ENCODE peak calls at places on chromosomes 7 and 10, in ten cellular contexts. S, K, T, Z, U, X, E, J, G and O are unnamed samples.

GRCh38 chr10:15137636-15138035 is 30.9 kb downstream of the NMT2 start:
- DNase-seq in T (no peak), E (no peak), S (no peak), U (no peak), K (no peak), J (no peak), G (no peak), Z (no peak), X (no peak), O (no peak)

GRCh38 chr10:59649606-59650346 is 59.9 kb downstream of the SLC16A9 start:
- DNase-seq in K (no peak), U (no peak), T (no peak), J (no peak), X (no peak), Z (no peak), E (no peak), S (no peak), G (no peak), O (no peak)

GRCh38 chr7:52302765-52303520 is 732.5 kb upstream of the POM121L12 start:
- DNase-seq in G (no peak), Z (no peak), K (no peak), J (no peak), T (no peak), X (no peak), E (no peak), U (no peak), S (no peak), O (no peak)

GRCh38 chr10:133150656-133151055 is 9.4 kb upstream of the KNDC1 start:
- DNase-seq in Z (no peak), E (peak), G (no peak), S (no peak), X (no peak), J (no peak), U (no peak), K (no peak), T (no peak), O (peak)

GRCh38 chr10:24947304-24948097 is 4.9 kb downstream of the PRTFDC1 start:
- DNase-seq in E (no peak), G (peak), J (no peak), U (peak), X (no peak), S (no peak), T (no peak), K (no peak), Z (no peak), O (no peak)

GRCh38 chr10:88116491-88116890 is 253.1 kb downstream of the PTEN start:
- DNase-seq in U (peak), X (peak), T (no peak), Z (no peak), G (peak), E (no peak), K (no peak), S (no peak), J (no peak), O (no peak)

GRCh38 chr7:151046603-151047573 is 1.4 kb upstream of the ASIC3 start:
- DNase-seq in Z (no peak), X (no peak), E (no peak), K (no peak), U (no peak), T (no peak), S (peak), J (no peak), G (peak), O (no peak)

GRCh38 chr7:26436996-26437547 is 145.4 kb downstream of the SNX10 start:
- DNase-seq in K (no peak), T (no peak), X (no peak), G (no peak), S (no peak), J (no peak), U (no peak), E (no peak), Z (no peak), O (no peak)

GRCh38 chr7:139737221-139738100 is 40.3 kb downstream of the HIPK2 start:
- DNase-seq in T (peak), K (no peak), E (peak), J (no peak), X (no peak), G (no peak), Z (no peak), S (no peak), U (no peak), O (no peak)

GRCh38 chr10:59905066-59905734 is 1.2 kb downstream of the CCDC6 start:
- DNase-seq in T (peak), U (peak), X (no peak), E (peak), K (peak), J (no peak), Z (peak), S (peak), G (no peak), O (no peak)

GRCh38 chr7:102260856-102261255 is 25.8 kb upstream of the SH2B2 start:
- DNase-seq in T (no peak), G (no peak), X (no peak), K (no peak), J (no peak), Z (peak), E (peak), S (peak), U (no peak), O (no peak)

GRCh38 chr10:30413996-30414576 is 19.9 kb upstream of the MAP3K8 start:
- DNase-seq in S (peak), U (peak), X (peak), J (no peak), Z (no peak), E (no peak), K (peak), T (no peak), G (peak), O (no peak)

GRCh38 chr7:9822458-9823290 is 1151.0 kb upstream of the PHF14 start:
- DNase-seq in S (no peak), J (no peak), E (no peak), U (no peak), X (no peak), Z (no peak), K (no peak), T (no peak), G (no peak), O (peak)

GRCh38 chr7:41501466-41501865 is 201.4 kb downstream of the INHBA start:
- DNase-seq in E (no peak), K (no peak), Z (no peak), S (no peak), T (no peak), X (no peak), U (no peak), J (no peak), G (no peak), O (no peak)

GRCh38 chr7:782718-783449 is 49.4 kb upstream of the SUN1 start:
- DNase-seq in J (no peak), S (no peak), T (no peak), U (no peak), Z (no peak), E (no peak), G (no peak), K (no peak), X (no peak), O (no peak)

GRCh38 chr7:157406971-157407370 is 70.2 kb downstream of the DNAJB6 start:
- DNase-seq in X (no peak), T (no peak), J (no peak), K (no peak), U (no peak), E (no peak), G (no peak), S (no peak), Z (no peak), O (peak)

DNA sequence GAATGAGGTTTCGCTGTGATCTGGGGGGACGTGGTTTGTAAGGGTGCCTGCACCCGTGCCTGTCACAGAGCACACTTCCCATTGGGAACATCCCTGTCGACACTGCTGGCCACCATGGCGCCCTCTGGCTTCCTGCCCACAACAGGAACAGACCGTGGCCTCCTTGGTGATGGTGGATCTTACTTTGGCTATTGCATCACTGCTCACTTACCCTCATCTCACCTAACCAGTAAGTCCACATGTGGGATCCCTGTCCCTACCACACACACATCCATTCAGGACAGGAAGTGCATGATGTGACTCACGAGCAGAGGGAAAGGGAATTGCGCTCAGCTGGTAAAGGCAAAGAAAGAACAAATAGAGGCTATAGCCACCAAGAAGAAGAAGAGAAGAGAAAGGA is 26.2 kb upstream of the SEC61G start:
- DNase-seq in X (no peak), U (no peak), J (no peak), K (no peak), G (peak), Z (no peak), T (no peak), E (no peak), S (no peak), O (no peak)
- TF ChIP-seq CTCF in X (no peak), U (no peak), J (no peak), K (no peak), G (peak), Z (no peak), T (no peak), E (no peak), S (no peak), O (no peak)

DNA sequence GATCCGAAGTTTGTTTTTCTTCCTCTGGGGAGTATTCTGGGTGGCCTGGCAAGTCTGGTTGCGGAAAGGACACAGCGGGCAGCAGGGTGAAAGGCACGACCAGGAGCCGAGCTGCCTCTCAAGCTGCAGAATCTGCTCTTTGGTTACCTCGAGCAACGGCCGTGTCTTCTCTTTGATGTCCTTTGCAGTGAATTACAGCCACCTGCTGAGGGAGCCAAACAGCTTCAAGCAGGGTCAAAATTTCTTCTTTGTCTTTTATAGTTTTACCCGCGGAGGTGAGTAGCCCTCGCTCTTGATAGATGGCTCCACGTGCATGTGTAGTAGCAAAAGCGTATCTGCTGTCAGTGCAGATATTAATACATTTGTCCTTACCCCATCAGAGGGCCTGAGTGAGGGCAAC is 177.3 kb upstream of the MBL2 start:
- DNase-seq in T (peak), E (no peak), X (peak), K (no peak), G (no peak), Z (no peak), S (peak), J (no peak), U (peak), O (no peak)
- TF ChIP-seq CTCF in T (peak), E (no peak), X (no peak), K (no peak), G (peak), Z (no peak), S (peak), J (no peak), U (peak), O (peak)

DNA sequence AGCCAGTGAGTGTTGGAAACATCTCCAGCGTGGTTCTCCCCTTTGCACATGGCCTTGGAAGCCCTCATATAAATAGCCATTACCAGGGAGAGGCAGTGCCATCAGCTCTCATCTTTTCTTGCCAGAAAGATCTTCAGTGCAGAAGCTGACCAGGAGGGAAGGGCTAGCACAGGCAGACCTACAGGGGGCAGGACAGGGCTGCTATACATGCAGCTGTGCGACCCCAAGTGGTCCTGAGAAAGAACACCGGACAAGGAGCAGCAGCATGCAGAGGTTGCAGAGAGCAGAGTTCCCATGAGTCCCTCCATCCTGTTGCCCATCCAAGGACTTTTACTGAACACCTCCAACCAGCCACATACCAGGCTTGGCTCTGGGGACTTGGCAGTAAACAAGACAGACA is 17.1 kb downstream of the GRID1 start:
- DNase-seq in S (no peak), E (no peak), K (peak), J (no peak), T (no peak), U (peak), X (peak), Z (no peak), G (no peak), O (peak)
- TF ChIP-seq CTCF in S (peak), E (no peak), K (peak), J (no peak), T (no peak), U (peak), X (peak), Z (no peak), G (no peak), O (peak)

GRCh38 chr10:125122566-125122965 is 37.8 kb downstream of the CTBP2 start:
- DNase-seq in S (no peak), J (no peak), U (no peak), X (no peak), Z (no peak), G (no peak), E (peak), T (no peak), K (no peak), O (peak)

GRCh38 chr10:125121003-125121402 is 39.4 kb downstream of the CTBP2 start:
- DNase-seq in X (no peak), K (no peak), Z (no peak), J (no peak), U (no peak), E (no peak), G (peak), T (peak), S (no peak), O (peak)

GRCh38 chr10:125117941-125118630 is 42.3 kb downstream of the CTBP2 start:
- DNase-seq in G (no peak), Z (no peak), J (no peak), K (no peak), S (no peak), E (peak), X (no peak), T (peak), U (no peak), O (peak)

GRCh38 chr10:125118701-125119100 is 41.7 kb downstream of the CTBP2 start:
- DNase-seq in J (no peak), K (no peak), T (no peak), E (no peak), X (no peak), Z (no peak), U (no peak), S (no peak), G (no peak), O (peak)

DNA sequence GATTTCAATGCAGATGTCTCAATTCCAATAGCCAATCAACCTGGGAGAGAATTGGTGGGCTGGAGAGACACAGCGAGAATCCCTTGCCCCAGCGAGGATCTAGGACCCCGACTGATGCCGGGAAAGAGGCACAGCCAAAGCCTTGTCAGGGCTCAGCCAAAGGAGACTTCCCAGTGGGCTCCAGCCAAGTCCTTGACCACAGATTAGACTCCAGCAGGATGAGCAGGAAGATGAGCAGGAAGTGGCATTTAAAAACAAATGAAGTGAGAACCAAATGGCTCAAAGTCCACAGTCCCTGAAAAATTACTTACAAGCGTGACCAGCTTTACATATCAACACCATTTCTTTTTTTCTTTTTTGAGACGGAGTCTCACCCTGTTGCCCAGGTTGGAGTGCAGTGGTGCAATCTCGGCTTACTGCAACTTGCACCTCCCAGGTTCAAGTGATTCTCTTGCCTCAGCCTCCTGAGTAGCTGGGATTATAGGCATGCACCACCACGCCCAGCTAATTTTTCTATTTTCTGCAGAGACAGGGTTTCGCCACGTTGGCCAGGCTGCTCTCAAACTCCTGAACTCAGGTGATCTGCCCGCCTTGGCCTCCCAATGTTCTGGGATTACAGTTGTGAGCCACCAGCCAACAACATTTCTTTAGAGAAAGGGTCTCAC is 40.2 kb downstream of the CTBP2 start:
- DNase-seq in G (no peak), U (no peak), J (no peak), T (no peak), K (no peak), Z (peak), E (peak), X (peak), S (no peak), O (no peak)
- TF ChIP-seq CTCF in G (no peak), U (no peak), J (no peak), T (no peak), K (no peak), Z (no peak), E (no peak), X (no peak), S (no peak), O (no peak)

DNA sequence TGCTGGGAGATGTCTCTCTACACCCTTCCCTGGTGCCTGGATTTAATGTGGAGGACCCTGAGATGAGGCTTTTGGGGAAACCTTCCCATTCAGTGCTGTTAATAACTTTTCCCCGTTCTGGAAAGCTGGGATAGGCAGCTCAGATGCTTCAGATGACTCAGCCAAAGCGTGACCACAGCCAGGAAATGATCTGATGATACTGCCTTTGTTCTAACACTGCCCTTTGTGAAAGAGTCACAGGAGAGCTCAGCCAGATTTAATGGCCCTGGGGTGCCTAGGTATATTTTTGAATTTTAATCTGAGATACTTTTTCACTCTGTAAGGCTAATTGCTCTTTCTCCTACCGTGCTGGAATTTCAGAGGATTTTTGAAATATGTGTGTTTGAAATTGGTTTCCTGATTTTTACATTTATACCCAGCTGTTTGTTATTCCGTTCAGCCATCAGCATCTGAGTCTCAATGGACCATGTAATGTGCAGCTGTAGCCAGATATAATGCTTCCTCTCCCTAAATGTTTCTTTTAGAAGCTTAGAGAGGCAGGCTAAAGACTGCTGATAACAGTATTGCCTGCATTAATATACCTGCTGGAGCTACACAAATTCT is 17.7 kb downstream of the CELF2 start:
- DNase-seq in U (no peak), T (peak), X (no peak), K (peak), J (no peak), S (peak), Z (no peak), E (peak), G (peak), O (no peak)
- TF ChIP-seq CTCF in U (no peak), T (no peak), X (no peak), K (no peak), J (no peak), S (no peak), Z (no peak), E (no peak), G (no peak), O (no peak)

GRCh38 chr10:53839437-53840039 is 961.5 kb downstream of the PCDH15 start:
- DNase-seq in T (no peak), S (peak), K (no peak), G (peak), U (peak), E (no peak), X (peak), Z (no peak), J (no peak), O (no peak)
- TF ChIP-seq CTCF in T (peak), S (peak), K (peak), G (peak), U (peak), E (peak), X (peak), Z (peak), J (no peak), O (peak)

GRCh38 chr7:148255333-148255732 is 335.2 kb upstream of the C7orf33 start:
- DNase-seq in K (no peak), U (no peak), G (no peak), S (no peak), Z (no peak), E (no peak), J (no peak), X (no peak), T (no peak), O (no peak)
- TF ChIP-seq CTCF in K (peak), U (no peak), G (no peak), S (peak), Z (peak), E (no peak), J (peak), X (peak), T (no peak), O (peak)

GRCh38 chr10:51020175-51020574 is 54.1 kb upstream of the PRKG1 start:
- DNase-seq in U (no peak), Z (no peak), S (no peak), X (no peak), T (no peak), G (no peak), J (no peak), K (no peak), E (no peak), O (no peak)
- TF ChIP-seq CTCF in U (no peak), Z (no peak), S (no peak), X (no peak), T (no peak), G (no peak), J (no peak), K (no peak), E (no peak), O (no peak)

DNA sequence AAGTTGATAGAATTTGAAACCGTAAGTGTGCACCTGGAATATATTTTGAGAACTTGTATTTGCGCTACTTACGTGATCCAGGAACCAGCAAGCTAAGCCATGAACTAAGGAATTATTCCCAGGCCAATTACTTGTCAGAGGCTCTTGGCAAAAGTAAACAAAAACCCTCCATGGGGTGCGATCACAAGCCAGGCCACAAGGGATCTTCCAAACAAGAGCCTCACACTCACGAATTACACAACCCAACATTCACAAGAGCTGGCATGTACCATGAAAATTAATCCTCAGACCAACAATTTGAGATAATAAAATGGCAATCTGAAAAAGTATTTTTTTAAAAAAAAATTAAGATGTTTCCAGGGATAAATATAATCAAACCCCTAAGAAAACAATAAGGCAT is 467.0 kb upstream of the AKR1E2 start:
- DNase-seq in Z (no peak), T (no peak), U (no peak), G (peak), S (no peak), J (no peak), E (no peak), X (peak), K (no peak), O (no peak)
- TF ChIP-seq CTCF in Z (no peak), T (peak), U (no peak), G (peak), S (no peak), J (no peak), E (no peak), X (no peak), K (no peak), O (peak)

DNA sequence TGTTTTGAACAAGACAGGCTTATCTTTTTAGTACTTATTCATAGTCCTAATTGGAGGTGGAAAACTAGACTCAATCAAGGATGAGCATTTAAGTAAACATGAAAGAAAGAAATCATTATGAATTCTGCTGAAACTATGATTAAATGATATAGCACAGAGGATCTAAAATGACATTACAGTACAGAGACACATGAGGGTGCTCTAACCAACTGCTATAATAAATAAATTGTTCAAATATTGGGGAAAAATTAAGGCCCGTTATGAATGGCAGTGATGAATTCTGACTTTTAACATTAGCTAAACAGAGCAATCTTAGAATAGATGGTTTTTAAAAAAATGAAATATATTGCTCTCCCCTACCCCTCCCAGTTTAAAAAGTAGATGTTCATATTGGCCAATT is 10.3 kb downstream of the WNT2 start:
- DNase-seq in J (no peak), G (no peak), S (no peak), X (no peak), E (no peak), K (no peak), U (no peak), T (no peak), Z (no peak), O (no peak)
- TF ChIP-seq CTCF in J (no peak), G (peak), S (peak), X (peak), E (no peak), K (no peak), U (no peak), T (no peak), Z (peak), O (peak)